ENCODE peak calls at places on chromosome 11, in nine cellular contexts. C is left lung; R is transverse colon; S is endothelial cell of umbilical vein; Y is naive thymus-derived CD4-positive, alpha-beta T cell; X is CD4-positive, alpha-beta T cell; M is A549; H is HCT116; L is IMR-90. D is an unnamed sample.

GRCh38 chr11:120547871-120548681 is 36.5 kb downstream of the GRIK4 start:
- DNase-seq in X (no peak), R (peak), Y (no peak), L (peak), S (peak), H (peak), C (peak), M (peak), D (peak)

GRCh38 chr11:115301029-115301428 is 203.2 kb downstream of the CADM1 start:
- DNase-seq in S (no peak), C (no peak), M (no peak), R (no peak), Y (no peak), L (peak), X (no peak), H (no peak), D (no peak)

GRCh38 chr11:13637125-13638119 is 31.0 kb upstream of the FAR1 start:
- DNase-seq in S (no peak), L (no peak), X (no peak), Y (no peak), C (no peak), H (no peak), M (no peak), R (no peak), D (no peak)

GRCh38 chr11:67045314-67045713 is 11.3 kb upstream of the RHOD start:
- DNase-seq in M (peak), C (no peak), L (peak), X (no peak), R (no peak), Y (no peak), H (peak), S (no peak), D (peak)

GRCh38 chr11:37788141-37788877 is 1190.3 kb upstream of the RAG2 start:
- DNase-seq in R (no peak), X (no peak), L (peak), S (peak), M (peak), H (no peak), Y (no peak), C (no peak), D (peak)

GRCh38 chr11:22666700-22667439 is 459 bp downstream of the GAS2 start:
- DNase-seq in L (no peak), H (no peak), R (peak), X (no peak), M (no peak), C (peak), S (peak), Y (peak), D (no peak)

GRCh38 chr11:134374171-134374570 is 37.9 kb downstream of the B3GAT1 start:
- DNase-seq in S (no peak), L (no peak), H (no peak), M (no peak), Y (no peak), R (no peak), X (no peak), C (no peak), D (no peak)

GRCh38 chr11:62713343-62713742 is 5.9 kb downstream of the GNG3 start:
- DNase-seq in S (no peak), M (peak), Y (no peak), C (peak), H (no peak), X (no peak), L (no peak), R (peak), D (no peak)

GRCh38 chr11:34603129-34604001 is 17.5 kb upstream of the EHF start:
- DNase-seq in Y (no peak), R (peak), L (no peak), S (no peak), H (no peak), X (no peak), M (no peak), C (no peak), D (no peak)

GRCh38 chr11:94494200-94494545 is 389 bp downstream of the ANKRD49 start:
- DNase-seq in M (no peak), L (no peak), Y (no peak), H (no peak), R (no peak), S (no peak), C (no peak), X (no peak), D (no peak)

GRCh38 chr11:32478277-32478731 is 43.0 kb upstream of the WT1 start:
- DNase-seq in Y (no peak), H (no peak), C (no peak), M (no peak), R (no peak), L (no peak), S (no peak), X (no peak), D (no peak)

GRCh38 chr11:133040289-133040893 is 491.9 kb downstream of the OPCML start:
- DNase-seq in H (no peak), C (peak), L (peak), S (no peak), Y (no peak), M (no peak), X (no peak), R (no peak), D (no peak)

GRCh38 chr11:76159303-76159937 is 46.9 kb downstream of the WNT11 start:
- DNase-seq in Y (no peak), H (no peak), R (no peak), C (no peak), M (no peak), L (no peak), X (no peak), S (no peak), D (no peak)

GRCh38 chr11:85835263-85835662 is 19.9 kb upstream of the CCDC83 start:
- DNase-seq in H (no peak), M (no peak), R (no peak), L (no peak), Y (no peak), S (no peak), C (no peak), X (no peak), D (no peak)

GRCh38 chr11:131408011-131408640 is 37.7 kb downstream of the NTM start:
- DNase-seq in C (no peak), L (peak), S (no peak), Y (no peak), X (no peak), R (no peak), H (no peak), M (peak), D (no peak)

GRCh38 chr11:6608011-6608410 is 4.0 kb downstream of the TAF10 start:
- DNase-seq in Y (no peak), C (no peak), H (no peak), L (no peak), X (no peak), S (no peak), R (no peak), M (no peak), D (no peak)

GRCh38 chr11:2437516-2437915 is 6.8 kb downstream of the TRPM5 start:
- DNase-seq in M (no peak), C (peak), Y (no peak), S (no peak), H (no peak), R (no peak), L (no peak), X (no peak), D (no peak)

GRCh38 chr11:36376888-36377758 is 81.0 kb downstream of the PRR5L start:
- DNase-seq in X (peak), C (peak), Y (no peak), M (peak), S (peak), R (peak), L (peak), H (no peak), D (no peak)

GRCh38 chr11:72441647-72442267 is 7.4 kb upstream of the CLPB start:
- DNase-seq in M (no peak), L (peak), X (no peak), Y (no peak), R (no peak), S (peak), C (no peak), H (no peak), D (no peak)

GRCh38 chr11:93020248-93021088 is 51.0 kb downstream of the MTNR1B start:
- DNase-seq in Y (no peak), S (peak), H (no peak), R (no peak), M (peak), X (no peak), C (no peak), L (peak), D (peak)

GRCh38 chr11:101866619-101867491 is 48.0 kb upstream of the CEP126 start:
- DNase-seq in C (no peak), S (peak), R (no peak), X (no peak), H (no peak), L (peak), Y (no peak), M (peak), D (no peak)

GRCh38 chr11:128200467-128200866 is 386.9 kb downstream of the ETS1 start:
- DNase-seq in H (no peak), Y (no peak), L (no peak), M (no peak), C (no peak), R (no peak), S (no peak), X (no peak), D (no peak)

GRCh38 chr11:90447651-90448050 is 224.8 kb upstream of the CHORDC1 start:
- DNase-seq in C (no peak), M (no peak), S (no peak), X (no peak), H (no peak), Y (no peak), L (no peak), R (no peak), D (no peak)
- H3K27ac ChIP-seq in C (no peak), M (no peak), S (no peak), X (no peak), H (no peak), Y (no peak), L (no peak), R (no peak), D (no peak)

DNA sequence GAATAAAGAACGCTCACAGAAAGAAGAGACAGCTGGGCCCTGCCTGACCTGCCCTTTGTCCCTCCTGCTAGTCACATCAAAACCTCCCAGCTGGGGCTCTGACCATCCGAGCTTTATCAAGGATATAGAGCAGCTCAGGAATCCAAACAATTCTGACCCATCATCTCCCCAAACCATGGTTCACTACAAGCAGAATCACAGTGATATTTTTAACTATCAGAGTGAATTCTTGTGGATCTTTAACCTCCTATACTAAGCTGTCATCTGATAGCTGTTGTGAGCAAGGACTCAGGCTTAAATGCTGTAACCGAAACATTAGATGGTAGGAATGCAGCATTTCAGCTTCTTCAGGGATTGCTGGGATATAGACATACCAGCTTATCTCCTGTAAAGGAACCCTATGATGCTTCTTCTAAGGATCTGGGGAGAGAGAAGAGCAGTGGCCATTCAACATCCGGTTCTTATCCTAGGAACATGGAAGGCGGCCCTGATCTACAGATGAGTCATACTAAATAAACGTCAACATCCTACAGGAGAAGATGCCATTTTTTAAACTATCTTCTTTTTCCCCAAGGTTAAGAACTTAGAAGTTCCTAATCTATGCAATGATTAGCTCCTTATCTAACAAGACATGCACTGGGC is 84.7 kb upstream of the AKIP1 start:
- DNase-seq in S (peak), C (no peak), L (peak), X (no peak), R (no peak), M (peak), H (no peak), Y (no peak), D (peak)
- H3K27ac ChIP-seq in S (no peak), C (no peak), L (peak), X (no peak), R (peak), M (no peak), H (no peak), Y (no peak), D (peak)

GRCh38 chr11:112291191-112291590 is 30.5 kb upstream of the PLET1 start:
- DNase-seq in H (no peak), C (no peak), Y (no peak), L (no peak), M (no peak), X (no peak), S (no peak), R (no peak), D (no peak)

GRCh38 chr11:112294688-112295340 is 34.2 kb upstream of the PLET1 start:
- DNase-seq in Y (no peak), C (no peak), X (no peak), R (no peak), L (no peak), H (no peak), S (no peak), M (no peak), D (no peak)

GRCh38 chr11:112292785-112293407 is 32.2 kb upstream of the PLET1 start:
- DNase-seq in L (peak), R (no peak), S (peak), Y (no peak), H (no peak), C (no peak), X (no peak), M (peak), D (peak)

GRCh38 chr11:112292188-112292587 is 31.5 kb upstream of the PLET1 start:
- DNase-seq in S (no peak), M (no peak), L (no peak), C (no peak), H (no peak), R (no peak), Y (no peak), X (no peak), D (no peak)

DNA sequence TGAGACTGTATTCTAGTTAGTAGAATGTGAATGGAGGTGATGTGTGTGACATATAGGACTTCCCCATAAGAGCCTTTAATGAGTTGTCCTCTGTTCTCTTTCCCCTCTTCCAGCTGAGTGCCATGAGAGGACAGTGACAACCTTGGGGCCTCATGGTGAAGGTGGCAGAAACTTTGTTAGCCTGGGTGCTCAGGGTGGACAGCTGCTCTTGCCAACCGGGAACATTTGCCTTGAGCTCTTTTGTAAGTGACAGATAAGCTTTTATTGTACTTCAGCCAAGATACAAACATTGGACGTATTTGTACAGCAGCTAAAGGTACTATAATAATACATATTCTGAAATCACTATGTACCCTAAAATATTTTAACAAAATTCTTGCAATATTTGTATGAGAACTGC is 33.0 kb upstream of the PLET1 start:
- DNase-seq in M (no peak), C (no peak), L (no peak), R (no peak), H (no peak), Y (no peak), X (no peak), S (no peak), D (no peak)
- H3K27ac ChIP-seq in M (no peak), C (peak), L (peak), R (peak), H (no peak), Y (no peak), X (no peak), S (peak), D (peak)

GRCh38 chr11:119109843-119110242 is 2.7 kb downstream of the C2CD2L start:
- DNase-seq in Y (no peak), C (no peak), H (no peak), X (no peak), M (no peak), R (no peak), L (no peak), S (no peak), D (no peak)
- H3K27ac ChIP-seq in Y (peak), C (no peak), H (no peak), X (peak), M (no peak), R (no peak), L (no peak), S (no peak), D (no peak)

GRCh38 chr11:9138612-9139579 is 47.5 kb upstream of the SCUBE2 start:
- DNase-seq in X (no peak), M (peak), C (no peak), Y (no peak), H (peak), R (peak), L (peak), S (peak), D (peak)
- H3K27ac ChIP-seq in X (no peak), M (peak), C (peak), Y (no peak), H (peak), R (peak), L (peak), S (peak), D (peak)

D was measured in AG04450.